ENCODE peak calls at places on chromosomes 2 and 18, in five cellular contexts. V is aorta, F is cardiac muscle cell, R is heart right ventricle, X is uterus. O is an unnamed sample.

GRCh38 chr18:10878703-10879102 is 270.7 kb downstream of the PIEZO2 start:
- DNase-seq in X (no peak), F (no peak), V (no peak), R (no peak), O (no peak)

GRCh38 chr18:22933958-22934423 is 863 bp downstream of the RBBP8 start:
- DNase-seq in V (no peak), F (no peak), R (no peak), X (no peak), O (no peak)

GRCh38 chr2:217897816-217898806 is 104.7 kb downstream of the TNS1 start:
- DNase-seq in F (no peak), R (no peak), V (no peak), X (peak; percentile 38), O (peak; percentile 90)

GRCh38 chr18:2547477-2548087 is 23.7 kb downstream of the METTL4 start:
- DNase-seq in F (peak; percentile 63), X (no peak), R (no peak), V (no peak), O (no peak)

GRCh38 chr2:228321019-228321418 is 139.5 kb upstream of the SPHKAP start:
- DNase-seq in V (no peak), F (no peak), X (no peak), R (no peak), O (no peak)

GRCh38 chr18:8893221-8893620 is 187.9 kb downstream of the MTCL1 start:
- DNase-seq in V (no peak), F (no peak), R (no peak), X (no peak), O (no peak)

GRCh38 chr2:201404699-201405275 is 46.5 kb downstream of the TRAK2 start:
- DNase-seq in R (no peak), X (no peak), V (no peak), F (peak; percentile 21), O (no peak)

GRCh38 chr2:48284624-48285212 is 245.2 kb upstream of the STON1 start:
- DNase-seq in X (no peak), F (no peak), R (no peak), V (no peak), O (no peak)

GRCh38 chr2:239959059-239959971 is 65.8 kb downstream of the NDUFA10 start:
- DNase-seq in X (no peak), F (no peak), R (no peak), V (no peak), O (no peak)

GRCh38 chr2:158644139-158644538 is 151.0 kb upstream of the DAPL1 start:
- DNase-seq in F (no peak), X (no peak), V (no peak), R (no peak), O (no peak)

GRCh38 chr2:14615701-14616100 is 16.8 kb upstream of the LRATD1 start:
- DNase-seq in X (no peak), R (no peak), F (no peak), V (no peak), O (no peak)

GRCh38 chr2:74498500-74499268 is 719 bp downstream of the LBX2 start:
- DNase-seq in V (no peak), X (no peak), R (no peak), F (peak; percentile 45), O (no peak)

GRCh38 chr18:56199580-56200320 is 438.6 kb downstream of the TXNL1 start:
- DNase-seq in X (no peak), V (no peak), R (peak; percentile 23), F (no peak), O (no peak)
- H3K27ac ChIP-seq in X (peak overlapping the region; percentile 29), V (no peak overlapping the region), R (peak overlapping the region; percentile 46), F (no peak overlapping the region), O (peak overlapping the region; percentile 58)

GRCh38 chr18:7333163-7333562 is 102.3 kb downstream of the LRRC30 start:
- DNase-seq in R (no peak), V (no peak), F (no peak), X (no peak), O (no peak)
- H3K36me3 ChIP-seq in R (no peaks in the 10 kb centered on the region), V (no peaks in the 10 kb centered on the region), F (no peaks in the 10 kb centered on the region), X (no peaks in the 10 kb centered on the region), O (no peaks in the 10 kb centered on the region)

DNA sequence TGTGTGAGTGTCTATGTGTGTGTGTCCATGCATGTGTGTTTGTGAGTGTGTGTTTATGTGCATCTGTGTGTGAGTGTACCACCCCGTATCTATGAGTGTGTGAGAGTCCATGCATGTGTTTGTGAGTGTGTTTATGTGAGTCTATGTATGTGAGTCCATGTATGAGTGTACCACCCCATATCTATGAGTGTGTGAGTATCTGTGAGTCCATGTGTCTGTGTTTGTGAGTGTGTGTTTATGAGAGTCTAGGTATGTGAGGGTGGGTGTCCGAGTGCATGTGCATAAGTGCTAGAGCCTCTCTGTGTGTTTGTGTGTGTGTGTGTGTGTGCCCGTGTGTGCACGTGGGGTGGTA is 86.0 kb upstream of the ATG16L1 start:
- DNase-seq in R (no peak), X (no peak), V (no peak), F (no peak), O (no peak)
- H3K27ac ChIP-seq in R (no peak overlapping the region), X (no peak overlapping the region), V (no peak overlapping the region), F (no peak overlapping the region), O (peak overlapping the region; percentile 80)

GRCh38 chr2:24819442-24820174 is 26.4 kb downstream of the CENPO start:
- DNase-seq in X (no peak), F (no peak), R (no peak), V (peak; percentile 58), O (no peak)

GRCh38 chr2:24820175-24820513 is 26.9 kb downstream of the CENPO start:
- DNase-seq in X (no peak), F (no peak), R (no peak), V (no peak), O (no peak)

GRCh38 chr2:24816884-24817283 is 23.7 kb downstream of the CENPO start:
- DNase-seq in F (no peak), R (no peak), V (no peak), X (no peak), O (no peak)

GRCh38 chr2:24820598-24821432 is 27.6 kb downstream of the CENPO start:
- DNase-seq in F (no peak), V (peak; percentile 43), X (no peak), R (no peak), O (no peak)

DNA sequence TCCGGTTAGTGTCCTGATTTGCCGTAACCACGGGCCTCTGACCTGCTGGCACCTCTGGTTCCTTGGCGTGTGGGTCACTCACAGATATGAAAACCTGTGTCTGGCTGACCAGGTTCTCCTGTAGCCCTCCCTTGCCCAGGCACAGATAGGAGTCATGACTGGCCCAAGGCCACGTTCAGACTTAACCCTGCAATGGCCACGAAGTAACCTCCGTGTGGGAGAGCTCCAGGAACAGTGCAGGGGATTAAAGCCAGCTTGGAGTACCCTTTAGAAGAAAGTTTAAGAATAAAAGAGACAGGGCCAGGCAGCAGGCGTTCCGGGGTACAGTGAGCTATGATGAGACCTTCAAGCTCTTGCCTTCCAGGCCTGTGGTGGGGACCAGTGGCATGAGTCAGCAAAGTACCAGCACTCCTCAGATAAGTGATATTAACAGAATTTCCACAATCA is 25.5 kb downstream of the CENPO start:
- DNase-seq in X (no peak), V (peak; percentile 70), F (no peak), R (no peak), O (no peak)
- H3K36me3 ChIP-seq in X (no peaks in the 10 kb centered on the region), V (peaks cover 5% of the 10 kb centered on the region), F (no peaks in the 10 kb centered on the region), R (peaks cover 15% of the 10 kb centered on the region), O (peaks cover 3% of the 10 kb centered on the region)

GRCh38 chr2:112170495-112170894 is 32.3 kb downstream of the FBLN7 start:
- DNase-seq in V (no peak), R (no peak), X (no peak), F (no peak), O (no peak)

GRCh38 chr2:112175958-112176573 is 37.9 kb downstream of the FBLN7 start:
- DNase-seq in F (no peak), R (no peak), V (no peak), X (no peak), O (no peak)

GRCh38 chr2:112174383-112174782 is 36.2 kb downstream of the FBLN7 start:
- DNase-seq in R (no peak), V (no peak), F (no peak), X (no peak), O (no peak)

GRCh38 chr2:112175333-112175732 is 37.1 kb downstream of the FBLN7 start:
- DNase-seq in V (no peak), F (no peak), R (no peak), X (no peak), O (no peak)

GRCh38 chr2:112173646-112174319 is 35.6 kb downstream of the FBLN7 start:
- DNase-seq in X (no peak), V (no peak), F (no peak), R (no peak), O (no peak)
- H3K27ac ChIP-seq in X (no peak overlapping the region), V (no peak overlapping the region), F (no peak overlapping the region), R (no peak overlapping the region), O (no peak overlapping the region)

GRCh38 chr2:117818921-117819320 is 4.4 kb downstream of the DDX18 start:
- DNase-seq in V (no peak), R (no peak), X (no peak), F (no peak), O (no peak)
- H3K36me3 ChIP-seq in V (peaks cover 10% of the 10 kb centered on the region), R (peaks cover 41% of the 10 kb centered on the region), X (no peaks in the 10 kb centered on the region), F (peaks cover 61% of the 10 kb centered on the region), O (peaks cover 36% of the 10 kb centered on the region)

DNA sequence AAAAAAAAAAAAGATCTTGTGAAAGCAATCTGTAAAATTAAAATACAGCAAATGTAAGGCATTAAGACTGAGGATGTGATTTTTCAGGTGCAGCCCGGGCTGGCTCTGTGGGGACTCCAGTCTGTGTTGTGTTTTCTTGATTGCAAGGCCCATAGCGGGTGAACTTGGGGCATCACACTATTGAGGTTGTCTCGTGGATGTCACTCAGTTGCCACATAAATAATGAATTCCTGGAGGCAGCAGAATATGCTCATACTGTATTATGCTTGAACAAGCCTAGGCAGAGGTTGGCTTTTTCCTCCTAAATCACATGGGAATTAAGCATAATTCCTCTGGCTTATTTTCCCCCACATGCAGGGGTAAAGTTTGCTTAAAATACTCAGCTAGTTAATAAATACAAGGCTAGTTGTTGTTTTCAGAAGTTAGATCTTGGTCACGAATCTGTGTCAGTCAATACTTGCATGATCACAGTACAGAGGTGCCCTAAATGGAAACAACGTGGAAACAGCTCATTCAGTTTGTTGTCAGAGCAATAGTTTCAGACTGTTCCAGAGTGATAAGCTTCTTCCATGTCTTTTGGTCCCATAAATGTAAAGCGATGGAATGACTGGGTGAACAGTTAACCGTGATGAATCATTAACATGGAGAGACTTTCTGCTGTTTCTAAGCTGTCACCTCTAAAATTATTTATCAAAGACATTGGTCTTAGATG is 16.4 kb downstream of the GEMIN6 start:
- DNase-seq in F (no peak), R (no peak), X (no peak), V (no peak), O (no peak)
- H3K27ac ChIP-seq in F (no peak overlapping the region), R (no peak overlapping the region), X (no peak overlapping the region), V (no peak overlapping the region), O (no peak overlapping the region)